ENCODE peak calls at places on chromosomes 4 and X, in five cellular contexts. W, B, Z, D and N are unnamed samples.
A peak's percentile ranks its signal among the peaks of the same experiment; 100 is the strongest.

GRCh38 chrX:144801786-144802185 is 445.5 kb upstream of the SPANXN1 start:
- DNase-seq in W (no peak), B (no peak), Z (no peak), D (no peak), N (no peak)

GRCh38 chr4:25131925-25132324 is 28.3 kb downstream of the SEPSECS start:
- DNase-seq in W (no peak), B (no peak), Z (no peak), D (no peak), N (no peak)

GRCh38 chr4:28073860-28074555 is 1213.4 kb downstream of the STIM2 start:
- DNase-seq in W (no peak), B (no peak), Z (no peak), D (no peak), N (no peak)

GRCh38 chr4:122842984-122843531 is 16.4 kb downstream of the FGF2 start:
- DNase-seq in W (no peak), B (no peak), Z (no peak), D (no peak), N (no peak)

GRCh38 chrX:115013705-115014104 is 3.7 kb downstream of the IL13RA2 start:
- DNase-seq in W (no peak), B (no peak), Z (no peak), D (no peak), N (no peak)

GRCh38 chrX:140733766-140734342 is 24.3 kb downstream of the LINC00632 start:
- DNase-seq in W (no peak), B (no peak), Z (no peak), D (peak; percentile 30), N (no peak)

GRCh38 chrX:12210921-12211320 is 72.6 kb downstream of the FRMPD4 start:
- DNase-seq in W (no peak), B (no peak), Z (no peak), D (no peak), N (peak; percentile 36)

GRCh38 chr4:166622425-166622977 is 611.8 kb downstream of the SPOCK3 start:
- DNase-seq in W (no peak), B (no peak), Z (no peak), D (no peak), N (no peak)

GRCh38 chr4:176320976-176321361 is 1.2 kb downstream of the SPCS3 start:
- DNase-seq in W (no peak), B (no peak), Z (no peak), D (no peak), N (no peak)